ENCODE peak calls at places on chromosomes 5 and 9, in eight cellular contexts. Y, P, S, I, L, D, A and K are unnamed samples. For H3K4me1, the result is how much of the 10 kb centered on the place peaks cover.

GRCh38 chr9:105027082-105027481 is 99.1 kb upstream of the ABCA1 start:
- DNase-seq in Y (no peak), P (no peak), S (no peak), I (no peak), L (no peak), D (no peak), A (no peak), K (no peak)

GRCh38 chr5:34944460-34945047 is 15.2 kb downstream of the DNAJC21 start:
- DNase-seq in Y (no peak), P (no peak), S (no peak), I (no peak), L (no peak), D (no peak), A (no peak), K (no peak)

GRCh38 chr9:70490478-70490877 is 76.0 kb upstream of the KLF9 start:
- DNase-seq in Y (no peak), P (no peak), S (no peak), I (no peak), L (no peak), D (no peak), A (no peak), K (no peak)

GRCh38 chr5:126449751-126450271 is 26.6 kb downstream of the GRAMD2B start:
- DNase-seq in Y (no peak), P (no peak), S (peak), I (no peak), L (peak), D (no peak), A (no peak), K (no peak)

GRCh38 chr5:168314735-168315411 is 23.4 kb downstream of the WWC1 start:
- DNase-seq in Y (no peak), P (peak), S (peak), I (peak), L (peak), D (no peak), A (peak), K (no peak)

GRCh38 chr5:165940541-165940940 is 2350.9 kb upstream of the WWC1 start:
- DNase-seq in Y (no peak), P (no peak), S (no peak), I (no peak), L (no peak), D (no peak), A (no peak), K (no peak)

GRCh38 chr5:54222336-54222735 is 88.0 kb downstream of the ARL15 start:
- DNase-seq in Y (no peak), P (no peak), S (no peak), I (no peak), L (no peak), D (no peak), A (no peak), K (no peak)

GRCh38 chr9:114655689-114656088 is 1.9 kb downstream of the TEX53 start:
- DNase-seq in Y (peak), P (no peak), S (peak), I (no peak), L (no peak), D (no peak), A (no peak), K (no peak)

GRCh38 chr5:135533794-135534193 is 2.0 kb downstream of the NEUROG1 start:
- DNase-seq in Y (no peak), P (no peak), S (no peak), I (no peak), L (no peak), D (no peak), A (no peak), K (no peak)

GRCh38 chr5:64923151-64923685 is 154.5 kb downstream of the CWC27 start:
- DNase-seq in Y (no peak), P (no peak), S (peak), I (no peak), L (no peak), D (no peak), A (no peak), K (no peak)

GRCh38 chr9:79131375-79131774 is 440.4 kb upstream of the TLE4 start:
- DNase-seq in Y (no peak), P (no peak), S (no peak), I (no peak), L (no peak), D (no peak), A (no peak), K (no peak)

GRCh38 chr9:124810513-124811355 is 33.8 kb downstream of the OLFML2A start:
- DNase-seq in Y (no peak), P (peak), S (peak), I (no peak), L (no peak), D (no peak), A (no peak), K (no peak)

GRCh38 chr5:140240987-140241706 is 61.8 kb downstream of the PFDN1 start:
- DNase-seq in Y (no peak), P (peak), S (peak), I (peak), L (peak), D (peak), A (peak), K (peak)

GRCh38 chr5:80083115-80083890 is 48.2 kb downstream of the THBS4 start:
- DNase-seq in Y (no peak), P (peak), S (peak), I (no peak), L (no peak), D (peak), A (no peak), K (no peak)

GRCh38 chr5:126976520-126977172 is 53.7 kb downstream of the MARCHF3 start:
- DNase-seq in Y (no peak), P (no peak), S (no peak), I (no peak), L (no peak), D (no peak), A (no peak), K (no peak)

DNA sequence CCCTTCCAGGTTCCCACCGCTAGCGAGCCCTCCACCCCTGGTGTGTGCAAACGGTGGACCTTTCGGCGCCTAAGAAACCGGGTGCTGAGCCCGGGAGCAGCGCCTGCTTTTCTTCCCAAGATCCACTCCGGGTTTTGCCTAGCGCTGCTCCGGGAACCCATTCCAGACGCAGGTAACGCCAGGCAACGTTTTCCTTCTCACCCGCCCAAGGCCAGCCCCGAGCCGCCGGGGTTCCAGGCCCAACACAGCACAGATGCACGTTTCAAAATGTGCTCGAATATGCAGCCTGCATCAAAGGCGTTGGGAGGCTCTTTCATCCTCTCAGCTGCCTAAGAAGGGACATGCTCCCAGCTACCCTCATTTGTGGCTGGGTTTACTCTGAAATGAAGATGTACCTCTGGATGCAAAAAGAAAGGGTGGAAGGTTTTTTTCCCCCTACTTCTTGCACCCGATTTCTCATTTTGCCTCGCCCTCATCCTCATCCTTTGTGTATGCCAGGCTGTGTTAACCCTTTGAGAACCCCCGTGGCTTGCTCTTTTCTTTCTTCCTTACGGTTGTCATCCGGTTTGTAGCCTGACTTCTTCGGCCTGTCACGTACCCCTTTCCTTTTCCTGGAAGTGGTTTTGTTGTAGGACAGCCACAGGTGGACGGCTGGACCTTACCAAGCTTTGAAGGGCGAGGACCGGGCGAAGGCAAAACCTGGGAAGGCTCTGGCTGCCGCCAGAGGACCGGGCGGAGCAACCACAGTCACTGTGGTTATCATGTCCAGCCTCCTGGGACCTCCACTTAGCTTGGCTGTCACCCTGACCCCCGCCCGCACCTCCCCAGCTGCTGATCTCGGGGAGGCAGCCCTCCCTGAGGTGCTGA is 227.0 kb downstream of the SMARCA2 start:
- DNase-seq in Y (no peak), P (peak), S (peak), I (peak), L (peak), D (peak), A (peak), K (peak)
- TF ChIP-seq POLR2A in Y (no peak), P (peak), S (no peak), I (peak), L (no peak), D (no peak), A (no peak), K (no peak)

GRCh38 chr5:119439140-119439625 is 13.1 kb upstream of the HSD17B4 start:
- DNase-seq in Y (no peak), P (no peak), S (no peak), I (peak), L (peak), D (no peak), A (no peak), K (no peak)

GRCh38 chr5:119435436-119436132 is 16.7 kb upstream of the HSD17B4 start:
- DNase-seq in Y (no peak), P (peak), S (peak), I (peak), L (peak), D (peak), A (no peak), K (peak)
- TF ChIP-seq CTCF in Y (peak), P (peak), S (peak), I (peak), L (peak), D (peak), A (no peak), K (peak)

DNA sequence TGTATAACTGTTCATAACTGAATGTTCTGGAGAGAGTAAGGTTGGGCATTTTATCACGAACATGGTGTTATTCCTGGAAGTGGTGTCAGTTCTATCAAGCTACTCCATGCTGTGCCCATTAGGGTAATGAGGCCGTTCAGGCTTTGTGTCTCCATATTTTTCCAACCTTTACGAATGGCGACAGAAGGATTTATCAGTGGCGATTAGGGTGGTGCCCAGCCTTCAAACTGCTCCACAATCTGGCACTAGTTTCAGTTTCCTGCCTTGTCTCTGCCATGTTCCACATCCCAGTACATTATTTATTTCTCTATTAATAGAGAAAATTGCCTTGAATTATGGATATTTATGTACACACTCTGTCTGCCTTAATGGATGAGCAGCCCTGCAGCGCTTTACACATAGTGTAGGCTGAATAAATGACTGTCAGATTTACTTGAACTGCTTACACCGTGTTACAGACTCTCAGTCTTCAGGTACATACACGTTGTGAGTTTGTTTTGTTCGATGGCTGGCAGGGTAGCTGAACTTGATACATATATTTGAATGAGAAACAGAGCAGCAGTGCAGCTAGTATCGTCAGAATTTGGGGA is 23.8 kb upstream of the TMC1 start:
- DNase-seq in Y (no peak), P (no peak), S (no peak), I (no peak), L (no peak), D (no peak), A (no peak), K (no peak)
- H3K4me1 ChIP-seq in Y (under half), P (under half), S (under half), I (under half), L (under half), D (under half), A (under half), K (under half)

GRCh38 chr9:93453047-93453914 is at the start of gene FAM120AOS:
- DNase-seq in Y (peak), P (peak), S (peak), I (peak), L (peak), D (peak), A (peak), K (peak)
- TF ChIP-seq POLR2A in Y (no peak), P (peak), S (no peak), I (peak), L (peak), D (peak), A (peak), K (peak)